ENCODE peak calls at places on chromosome 9, in ten cellular contexts. One of them, this sample, is unnamed.

GRCh38 chr9:126456396-126456795 is 129.8 kb downstream of the MVB12B start:
- DNase-seq in breast epithelium: no peak
- DNase-seq in tibial artery: peak; percentile 12
- DNase-seq in right cardiac atrium: no peak
- DNase-seq in mucosa of descending colon: no peak
- DNase-seq in uterus: no peak
- DNase-seq in neuronal stem cell: no peak
- DNase-seq in transverse colon: no peak
- DNase-seq in testis: no peak
- DNase-seq in PC-3: no peak
- DNase-seq in this sample: no peak

GRCh38 chr9:21434202-21435014 is 5.8 kb upstream of the IFNA1 start:
- DNase-seq in neuronal stem cell: no peak
- DNase-seq in mucosa of descending colon: no peak
- DNase-seq in transverse colon: peak; percentile 28
- DNase-seq in testis: peak; percentile 47
- DNase-seq in uterus: no peak
- DNase-seq in breast epithelium: peak; percentile 20
- DNase-seq in tibial artery: no peak
- DNase-seq in PC-3: peak; percentile 83
- DNase-seq in right cardiac atrium: no peak
- DNase-seq in this sample: no peak

GRCh38 chr9:86531273-86531672 is 177.1 kb upstream of the TUT7 start:
- DNase-seq in neuronal stem cell: no peak
- DNase-seq in uterus: no peak
- DNase-seq in mucosa of descending colon: no peak
- DNase-seq in PC-3: no peak
- DNase-seq in right cardiac atrium: no peak
- DNase-seq in testis: no peak
- DNase-seq in breast epithelium: no peak
- DNase-seq in transverse colon: no peak
- DNase-seq in tibial artery: no peak
- DNase-seq in this sample: no peak

GRCh38 chr9:121725008-121725795 is 73.8 kb downstream of the DAB2IP start:
- DNase-seq in transverse colon: peak; percentile 77
- DNase-seq in breast epithelium: peak; percentile 94
- DNase-seq in uterus: peak; percentile 99
- DNase-seq in neuronal stem cell: no peak
- DNase-seq in PC-3: no peak
- DNase-seq in right cardiac atrium: peak; percentile 98
- DNase-seq in mucosa of descending colon: peak; percentile 82
- DNase-seq in testis: peak; percentile 89
- DNase-seq in tibial artery: peak; percentile 99
- DNase-seq in this sample: no peak

GRCh38 chr9:106883030-106883429 is 20.1 kb downstream of the ZNF462 start:
- DNase-seq in breast epithelium: no peak
- DNase-seq in transverse colon: no peak
- DNase-seq in PC-3: no peak
- DNase-seq in right cardiac atrium: no peak
- DNase-seq in uterus: no peak
- DNase-seq in neuronal stem cell: no peak
- DNase-seq in tibial artery: no peak
- DNase-seq in testis: no peak
- DNase-seq in mucosa of descending colon: no peak
- DNase-seq in this sample: no peak

GRCh38 chr9:115263731-115264130 is 145.8 kb upstream of the TNC start:
- DNase-seq in uterus: no peak
- DNase-seq in tibial artery: no peak
- DNase-seq in neuronal stem cell: no peak
- DNase-seq in PC-3: no peak
- DNase-seq in mucosa of descending colon: no peak
- DNase-seq in testis: no peak
- DNase-seq in breast epithelium: no peak
- DNase-seq in transverse colon: no peak
- DNase-seq in right cardiac atrium: no peak
- DNase-seq in this sample: no peak

GRCh38 chr9:35618854-35619799 is 914 bp upstream of the CD72 start:
- DNase-seq in tibial artery: no peak
- DNase-seq in neuronal stem cell: no peak
- DNase-seq in testis: peak; percentile 43
- DNase-seq in PC-3: no peak
- DNase-seq in breast epithelium: no peak
- DNase-seq in transverse colon: peak; percentile 68
- DNase-seq in mucosa of descending colon: peak; percentile 83
- DNase-seq in uterus: no peak
- DNase-seq in right cardiac atrium: no peak
- DNase-seq in this sample: no peak

GRCh38 chr9:101166717-101167116 is 138.2 kb downstream of the PLPPR1 start:
- DNase-seq in neuronal stem cell: no peak
- DNase-seq in mucosa of descending colon: no peak
- DNase-seq in breast epithelium: no peak
- DNase-seq in transverse colon: no peak
- DNase-seq in tibial artery: no peak
- DNase-seq in right cardiac atrium: no peak
- DNase-seq in testis: no peak
- DNase-seq in uterus: no peak
- DNase-seq in PC-3: no peak
- DNase-seq in this sample: no peak

GRCh38 chr9:86816366-86816765 is 130.9 kb downstream of the GAS1 start:
- DNase-seq in PC-3: no peak
- DNase-seq in testis: no peak
- DNase-seq in uterus: no peak
- DNase-seq in neuronal stem cell: no peak
- DNase-seq in transverse colon: no peak
- DNase-seq in mucosa of descending colon: no peak
- DNase-seq in breast epithelium: no peak
- DNase-seq in right cardiac atrium: no peak
- DNase-seq in tibial artery: no peak
- DNase-seq in this sample: no peak

GRCh38 chr9:36056896-36057295 is 20.2 kb downstream of the RECK start:
- DNase-seq in breast epithelium: no peak
- DNase-seq in uterus: no peak
- DNase-seq in testis: no peak
- DNase-seq in transverse colon: no peak
- DNase-seq in neuronal stem cell: no peak
- DNase-seq in right cardiac atrium: no peak
- DNase-seq in PC-3: no peak
- DNase-seq in tibial artery: no peak
- DNase-seq in mucosa of descending colon: no peak
- DNase-seq in this sample: no peak

GRCh38 chr9:125649315-125649714 is 57.7 kb downstream of the MAPKAP1 start:
- DNase-seq in tibial artery: no peak
- DNase-seq in testis: no peak
- DNase-seq in right cardiac atrium: no peak
- DNase-seq in mucosa of descending colon: no peak
- DNase-seq in breast epithelium: no peak
- DNase-seq in uterus: no peak
- DNase-seq in transverse colon: no peak
- DNase-seq in neuronal stem cell: no peak
- DNase-seq in PC-3: peak; percentile 85
- DNase-seq in this sample: no peak

GRCh38 chr9:124264812-124265211 is 7.1 kb downstream of the NEK6 start:
- DNase-seq in tibial artery: no peak
- DNase-seq in breast epithelium: no peak
- DNase-seq in mucosa of descending colon: peak; percentile 62
- DNase-seq in right cardiac atrium: no peak
- DNase-seq in uterus: no peak
- DNase-seq in transverse colon: peak; percentile 54
- DNase-seq in neuronal stem cell: no peak
- DNase-seq in PC-3: no peak
- DNase-seq in testis: no peak
- DNase-seq in this sample: no peak

GRCh38 chr9:107491081-107492053 is 1.8 kb upstream of the KLF4 start:
- DNase-seq in neuronal stem cell: no peak
- DNase-seq in breast epithelium: peak; percentile 24
- DNase-seq in transverse colon: peak; percentile 35
- DNase-seq in mucosa of descending colon: peak; percentile 62
- DNase-seq in PC-3: no peak
- DNase-seq in testis: peak; percentile 46
- DNase-seq in right cardiac atrium: peak; percentile 74
- DNase-seq in uterus: peak; percentile 59
- DNase-seq in tibial artery: peak; percentile 76
- DNase-seq in this sample: no peak

GRCh38 chr9:127950513-127951210 is 13.0 kb upstream of the DPM2 start:
- DNase-seq in right cardiac atrium: peak; percentile 85
- DNase-seq in PC-3: no peak
- DNase-seq in mucosa of descending colon: peak; percentile 55
- DNase-seq in breast epithelium: peak; percentile 94
- DNase-seq in neuronal stem cell: peak; percentile 55
- DNase-seq in transverse colon: no peak
- DNase-seq in uterus: no peak
- DNase-seq in testis: peak; percentile 96
- DNase-seq in tibial artery: no peak
- DNase-seq in this sample: no peak

GRCh38 chr9:75083188-75083976 is 4.6 kb downstream of the NMRK1 start:
- DNase-seq in right cardiac atrium: peak; percentile 60
- DNase-seq in mucosa of descending colon: peak; percentile 67
- DNase-seq in breast epithelium: peak; percentile 37
- DNase-seq in uterus: no peak
- DNase-seq in testis: no peak
- DNase-seq in PC-3: peak; percentile 26
- DNase-seq in tibial artery: no peak
- DNase-seq in transverse colon: peak; percentile 71
- DNase-seq in neuronal stem cell: no peak
- DNase-seq in this sample: no peak

GRCh38 chr9:14066032-14066431 is 247.9 kb downstream of the NFIB start:
- DNase-seq in uterus: no peak
- DNase-seq in right cardiac atrium: no peak
- DNase-seq in tibial artery: no peak
- DNase-seq in mucosa of descending colon: no peak
- DNase-seq in transverse colon: no peak
- DNase-seq in PC-3: no peak
- DNase-seq in breast epithelium: no peak
- DNase-seq in testis: no peak
- DNase-seq in neuronal stem cell: no peak
- DNase-seq in this sample: no peak

GRCh38 chr9:14061921-14062320 is 252.0 kb downstream of the NFIB start:
- DNase-seq in right cardiac atrium: peak; percentile 46
- DNase-seq in uterus: no peak
- DNase-seq in testis: peak; percentile 56
- DNase-seq in tibial artery: no peak
- DNase-seq in breast epithelium: no peak
- DNase-seq in PC-3: no peak
- DNase-seq in neuronal stem cell: no peak
- DNase-seq in transverse colon: no peak
- DNase-seq in mucosa of descending colon: no peak
- DNase-seq in this sample: no peak

GRCh38 chr9:14062449-14063187 is 251.3 kb downstream of the NFIB start:
- DNase-seq in neuronal stem cell: no peak
- DNase-seq in uterus: no peak
- DNase-seq in testis: no peak
- DNase-seq in mucosa of descending colon: no peak
- DNase-seq in breast epithelium: no peak
- DNase-seq in right cardiac atrium: no peak
- DNase-seq in transverse colon: no peak
- DNase-seq in PC-3: peak; percentile 76
- DNase-seq in tibial artery: no peak
- DNase-seq in this sample: no peak

GRCh38 chr9:14066815-14067214 is 247.1 kb downstream of the NFIB start:
- DNase-seq in tibial artery: no peak
- DNase-seq in right cardiac atrium: no peak
- DNase-seq in mucosa of descending colon: no peak
- DNase-seq in testis: no peak
- DNase-seq in breast epithelium: no peak
- DNase-seq in uterus: no peak
- DNase-seq in neuronal stem cell: no peak
- DNase-seq in PC-3: peak; percentile 47
- DNase-seq in transverse colon: no peak
- DNase-seq in this sample: no peak

GRCh38 chr9:14063799-14064198 is 250.1 kb downstream of the NFIB start:
- DNase-seq in right cardiac atrium: no peak
- DNase-seq in transverse colon: no peak
- DNase-seq in breast epithelium: no peak
- DNase-seq in uterus: no peak
- DNase-seq in tibial artery: no peak
- DNase-seq in testis: no peak
- DNase-seq in PC-3: no peak
- DNase-seq in neuronal stem cell: no peak
- DNase-seq in mucosa of descending colon: no peak
- DNase-seq in this sample: no peak
- H3K9me3 ChIP-seq in right cardiac atrium: no peaks in the 10 kb centered on the region
- H3K9me3 ChIP-seq in transverse colon: no peaks in the 10 kb centered on the region
- H3K9me3 ChIP-seq in breast epithelium: no peaks in the 10 kb centered on the region
- H3K9me3 ChIP-seq in uterus: no peaks in the 10 kb centered on the region
- H3K9me3 ChIP-seq in tibial artery: no peaks in the 10 kb centered on the region
- H3K9me3 ChIP-seq in testis: no peaks in the 10 kb centered on the region
- H3K9me3 ChIP-seq in PC-3: no peaks in the 10 kb centered on the region
- H3K9me3 ChIP-seq in neuronal stem cell: peaks cover 7% of the 10 kb centered on the region
- H3K9me3 ChIP-seq in mucosa of descending colon: no peaks in the 10 kb centered on the region
- H3K9me3 ChIP-seq in this sample: no peaks in the 10 kb centered on the region

GRCh38 chr9:82574911-82575310 is 488.0 kb downstream of the RASEF start:
- DNase-seq in transverse colon: no peak
- DNase-seq in tibial artery: no peak
- DNase-seq in right cardiac atrium: no peak
- DNase-seq in neuronal stem cell: no peak
- DNase-seq in breast epithelium: no peak
- DNase-seq in mucosa of descending colon: no peak
- DNase-seq in PC-3: no peak
- DNase-seq in uterus: no peak
- DNase-seq in testis: no peak
- DNase-seq in this sample: no peak
- H3K9me3 ChIP-seq in transverse colon: peaks cover 8% of the 10 kb centered on the region
- H3K9me3 ChIP-seq in tibial artery: peaks cover 18% of the 10 kb centered on the region
- H3K9me3 ChIP-seq in right cardiac atrium: no peaks in the 10 kb centered on the region
- H3K9me3 ChIP-seq in neuronal stem cell: no peaks in the 10 kb centered on the region
- H3K9me3 ChIP-seq in breast epithelium: no peaks in the 10 kb centered on the region
- H3K9me3 ChIP-seq in mucosa of descending colon: peaks cover 8% of the 10 kb centered on the region
- H3K9me3 ChIP-seq in PC-3: peaks cover 5% of the 10 kb centered on the region
- H3K9me3 ChIP-seq in uterus: peaks cover 11% of the 10 kb centered on the region
- H3K9me3 ChIP-seq in testis: no peaks in the 10 kb centered on the region
- H3K9me3 ChIP-seq in this sample: no peaks in the 10 kb centered on the region

GRCh38 chr9:135001526-135001925 is 83.8 kb upstream of the FCN1 start:
- DNase-seq in neuronal stem cell: no peak
- DNase-seq in breast epithelium: no peak
- DNase-seq in transverse colon: no peak
- DNase-seq in mucosa of descending colon: no peak
- DNase-seq in uterus: no peak
- DNase-seq in right cardiac atrium: no peak
- DNase-seq in PC-3: no peak
- DNase-seq in testis: no peak
- DNase-seq in tibial artery: no peak
- DNase-seq in this sample: no peak
- H3K9me3 ChIP-seq in neuronal stem cell: peaks cover 5% of the 10 kb centered on the region
- H3K9me3 ChIP-seq in breast epithelium: no peaks in the 10 kb centered on the region
- H3K9me3 ChIP-seq in transverse colon: no peaks in the 10 kb centered on the region
- H3K9me3 ChIP-seq in mucosa of descending colon: peaks cover 20% of the 10 kb centered on the region
- H3K9me3 ChIP-seq in uterus: no peaks in the 10 kb centered on the region
- H3K9me3 ChIP-seq in right cardiac atrium: peaks cover 7% of the 10 kb centered on the region
- H3K9me3 ChIP-seq in PC-3: peaks cover 4% of the 10 kb centered on the region
- H3K9me3 ChIP-seq in testis: no peaks in the 10 kb centered on the region
- H3K9me3 ChIP-seq in tibial artery: no peaks in the 10 kb centered on the region
- H3K9me3 ChIP-seq in this sample: no peaks in the 10 kb centered on the region

DNA sequence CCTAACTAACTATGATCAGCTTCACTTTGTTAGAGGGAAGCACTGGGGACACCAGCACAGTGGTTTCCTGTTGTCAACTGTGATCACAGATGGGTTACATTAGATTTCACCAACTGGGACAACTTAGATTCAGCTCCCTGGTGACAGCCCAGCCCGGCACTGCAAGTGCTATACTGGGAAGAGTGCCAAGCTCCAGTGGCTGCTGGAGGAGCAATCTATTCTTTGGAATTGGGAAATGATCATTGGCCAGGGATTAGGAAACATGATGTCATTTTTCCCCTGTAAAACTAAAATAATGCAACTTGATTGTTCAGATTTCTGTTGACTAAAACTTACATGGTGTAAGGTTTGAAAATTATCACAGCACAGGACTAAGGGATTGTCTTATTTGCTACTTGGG is 33.2 kb downstream of the PTGR1 start:
- DNase-seq in transverse colon: no peak
- DNase-seq in breast epithelium: no peak
- DNase-seq in PC-3: no peak
- DNase-seq in neuronal stem cell: no peak
- DNase-seq in right cardiac atrium: peak; percentile 64
- DNase-seq in tibial artery: no peak
- DNase-seq in testis: no peak
- DNase-seq in mucosa of descending colon: no peak
- DNase-seq in uterus: no peak
- DNase-seq in this sample: no peak
- H3K9me3 ChIP-seq in transverse colon: peaks cover 5% of the 10 kb centered on the region
- H3K9me3 ChIP-seq in breast epithelium: peaks cover 5% of the 10 kb centered on the region
- H3K9me3 ChIP-seq in PC-3: no peaks in the 10 kb centered on the region
- H3K9me3 ChIP-seq in neuronal stem cell: peaks cover 16% of the 10 kb centered on the region
- H3K9me3 ChIP-seq in right cardiac atrium: no peaks in the 10 kb centered on the region
- H3K9me3 ChIP-seq in tibial artery: peaks cover 19% of the 10 kb centered on the region
- H3K9me3 ChIP-seq in testis: no peaks in the 10 kb centered on the region
- H3K9me3 ChIP-seq in mucosa of descending colon: peaks cover 16% of the 10 kb centered on the region
- H3K9me3 ChIP-seq in uterus: peaks cover 10% of the 10 kb centered on the region
- H3K9me3 ChIP-seq in this sample: peaks cover 7% of the 10 kb centered on the region

This sample was measured in T-helper 17 cell.